ENCODE peak calls at places on chromosomes 13 and 19, in six cellular contexts. R is CD4-positive, CD25-positive, alpha-beta regulatory T cell; H is AG04450; Z is uterus; A is neural crest cell; F is iPS DF 6.9. B is an unnamed sample.

GRCh38 chr13:64083811-64084210 is 2668.2 kb upstream of the PCDH20 start:
- DNase-seq in R (no peak), H (no peak), Z (no peak), A (no peak), F (no peak), B (no peak)

GRCh38 chr19:1624458-1624857 is 19.2 kb upstream of the UQCR11 start:
- DNase-seq in R (peak), H (no peak), Z (peak), A (peak), F (peak), B (no peak)

GRCh38 chr13:29621401-29621800 is 25.9 kb upstream of the SLC7A1 start:
- DNase-seq in R (no peak), H (no peak), Z (no peak), A (no peak), F (no peak), B (no peak)

GRCh38 chr13:105462981-105463380 is 1072.5 kb downstream of the EFNB2 start:
- DNase-seq in R (no peak), H (no peak), Z (no peak), A (no peak), F (no peak), B (no peak)

GRCh38 chr13:113856716-113857065 is 7.2 kb downstream of the GAS6 start:
- DNase-seq in R (no peak), H (no peak), Z (no peak), A (no peak), F (no peak), B (no peak)

GRCh38 chr19:40585677-40586422 is 9.2 kb downstream of the SHKBP1 start:
- DNase-seq in R (no peak), H (no peak), Z (no peak), A (no peak), F (no peak), B (no peak)

GRCh38 chr19:51059715-51060114 is 5.2 kb downstream of the KLK13 start:
- DNase-seq in R (no peak), H (no peak), Z (no peak), A (no peak), F (no peak), B (no peak)

GRCh38 chr13:106391271-106391670 is 144.2 kb downstream of the EFNB2 start:
- DNase-seq in R (no peak), H (no peak), Z (no peak), A (no peak), F (no peak), B (no peak)

GRCh38 chr13:76762731-76763130 is 123.5 kb downstream of the KCTD12 start:
- DNase-seq in R (no peak), H (no peak), Z (no peak), A (no peak), F (no peak), B (no peak)

GRCh38 chr19:46976845-46977320 is 42.8 kb upstream of the NPAS1 start:
- DNase-seq in R (no peak), H (no peak), Z (no peak), A (no peak), F (no peak), B (no peak)

B was measured in thoracic aorta.